ENCODE peak calls at places on chromosome 12, in six cellular contexts. F is upper lobe of right lung, A is lower lobe of right lung, X is uterus, P is lung, E is body of pancreas. D is an unnamed sample. For H3K4me1, the result is how much of the 10 kb centered on the place peaks cover.

GRCh38 chr12:70033310-70033709 is 208.3 kb downstream of the MYRFL start:
- DNase-seq in F (no peak), A (no peak), P (no peak), E (no peak), X (no peak), D (no peak)

GRCh38 chr12:3713483-3713882 is 39.4 kb downstream of the CRACR2A start:
- DNase-seq in X (no peak), F (no peak), E (no peak), P (no peak), A (no peak), D (no peak)

GRCh38 chr12:113996026-113996425 is 29.9 kb upstream of the RBM19 start:
- DNase-seq in E (no peak), A (no peak), X (no peak), F (no peak), P (no peak), D (no peak)

GRCh38 chr12:121472150-121472905 is 72.4 kb downstream of the RNF34 start:
- DNase-seq in A (no peak), X (no peak), E (no peak), F (no peak), P (no peak), D (no peak)

GRCh38 chr12:21881950-21882349 is 59.3 kb downstream of the ABCC9 start:
- DNase-seq in X (peak), F (no peak), P (no peak), A (no peak), E (no peak), D (peak)

GRCh38 chr12:80698266-80698665 is 9.2 kb upstream of the MYF6 start:
- DNase-seq in A (no peak), X (no peak), E (no peak), P (no peak), F (no peak), D (no peak)

GRCh38 chr12:92505373-92506340 is 197.1 kb upstream of the PLEKHG7 start:
- DNase-seq in P (peak), A (peak), X (peak), E (peak), F (peak), D (peak)

GRCh38 chr12:85955127-85955526 is 81.0 kb downstream of the NTS start:
- DNase-seq in F (no peak), A (no peak), X (no peak), E (no peak), P (no peak), D (no peak)

GRCh38 chr12:132337557-132337956 is 8.2 kb upstream of the GALNT9 start:
- DNase-seq in X (no peak), P (no peak), A (no peak), E (no peak), F (no peak), D (no peak)

GRCh38 chr12:103855036-103855712 is 14.1 kb upstream of the NT5DC3 start:
- DNase-seq in P (no peak), X (no peak), E (no peak), F (no peak), A (no peak), D (no peak)

GRCh38 chr12:42144174-42144423 is 575 bp downstream of the GXYLT1 start:
- DNase-seq in P (no peak), F (no peak), A (no peak), X (no peak), E (no peak), D (no peak)

GRCh38 chr12:116164263-116164817 is 113.2 kb downstream of the MED13L start:
- DNase-seq in F (no peak), X (no peak), A (no peak), E (no peak), P (no peak), D (no peak)

GRCh38 chr12:125773033-125773432 is 707.8 kb downstream of the AACS start:
- DNase-seq in E (peak), A (no peak), F (peak), X (no peak), P (no peak), D (no peak)

GRCh38 chr12:94098466-94098865 is 49.9 kb upstream of the PLXNC1 start:
- DNase-seq in E (no peak), A (no peak), F (no peak), P (no peak), X (no peak), D (no peak)

GRCh38 chr12:93127582-93128331 is 198.7 kb upstream of the EEA1 start:
- DNase-seq in P (peak), X (peak), F (peak), A (peak), E (peak), D (peak)

GRCh38 chr12:321606-322326 is 59.1 kb upstream of the SLC6A13 start:
- DNase-seq in X (no peak), P (no peak), A (no peak), E (peak), F (no peak), D (no peak)

GRCh38 chr12:123471374-123472068 is 13.6 kb downstream of the SNRNP35 start:
- DNase-seq in A (no peak), X (no peak), P (no peak), F (no peak), E (no peak), D (peak)

GRCh38 chr12:54870617-54871016 is 16.3 kb downstream of the MUCL1 start:
- DNase-seq in A (no peak), E (no peak), P (no peak), X (no peak), F (no peak), D (no peak)

GRCh38 chr12:105740970-105741725 is 397.6 kb downstream of the NUAK1 start:
- DNase-seq in F (no peak), P (no peak), X (peak), E (no peak), A (no peak), D (peak)

GRCh38 chr12:111186347-111186746 is 182.5 kb downstream of the PHETA1 start:
- DNase-seq in A (no peak), F (no peak), E (no peak), X (no peak), P (no peak), D (no peak)

GRCh38 chr12:45939759-45940158 is 50.6 kb downstream of the SCAF11 start:
- DNase-seq in F (no peak), X (no peak), A (no peak), P (no peak), E (no peak), D (no peak)

GRCh38 chr12:50614167-50614762 is 109.5 kb downstream of the DIP2B start:
- DNase-seq in X (no peak), F (no peak), A (no peak), E (no peak), P (no peak), D (no peak)

GRCh38 chr12:15688202-15688736 is 100.9 kb downstream of the EPS8 start:
- DNase-seq in F (peak), A (peak), E (peak), X (no peak), P (peak), D (peak)

DNA sequence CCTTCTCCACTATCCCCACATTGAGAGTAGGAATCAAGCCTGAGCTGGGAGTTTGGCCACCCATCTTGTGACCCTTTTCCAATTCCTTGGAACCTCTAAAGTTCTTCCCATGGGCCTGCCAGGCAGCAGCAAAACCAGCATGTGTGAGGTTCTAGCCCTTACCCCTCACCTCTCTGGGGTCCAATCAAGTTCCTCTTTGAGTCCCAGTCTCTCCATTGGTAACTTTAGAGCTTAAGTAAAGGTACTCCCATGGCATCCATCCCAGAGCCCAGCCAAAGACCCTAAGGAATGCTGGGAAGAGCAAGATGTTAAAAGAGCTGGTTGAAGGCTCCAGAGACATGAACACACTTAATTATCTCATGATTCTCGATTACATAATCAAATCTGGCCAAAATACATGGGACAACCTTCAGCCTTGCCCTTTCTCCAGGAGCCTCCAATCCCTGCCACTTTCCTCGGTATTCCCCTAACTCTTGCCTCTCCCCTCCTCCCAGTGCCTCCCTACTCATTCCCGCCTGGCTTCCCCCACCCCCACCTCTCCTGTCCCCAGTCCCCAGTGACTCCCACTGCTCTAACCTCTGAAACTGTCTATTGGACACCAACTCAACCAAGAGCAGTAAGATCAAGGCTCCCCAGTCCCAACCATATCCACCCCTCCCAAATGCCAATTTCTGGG is 4.8 kb upstream of the TNS2 start:
- DNase-seq in P (no peak), F (no peak), A (no peak), X (no peak), E (no peak), D (peak)
- H3K4me1 ChIP-seq in P (under half), F (under half), A (half or more), X (under half), E (half or more), D (under half)

GRCh38 chr12:12889701-12890100 is 1.7 kb upstream of the GPRC5A start:
- DNase-seq in P (no peak), F (no peak), X (no peak), E (peak), A (no peak), D (no peak)

GRCh38 chr12:12892670-12893290 is 1.4 kb downstream of the GPRC5A start:
- DNase-seq in A (peak), F (peak), P (peak), X (no peak), E (no peak), D (no peak)

GRCh38 chr12:12891646-12892355 is 439 bp downstream of the GPRC5A start:
- DNase-seq in X (no peak), A (no peak), E (no peak), P (no peak), F (no peak), D (no peak)

GRCh38 chr12:12890492-12890814 is 909 bp upstream of the GPRC5A start:
- DNase-seq in F (peak), A (no peak), X (no peak), P (peak), E (peak), D (no peak)

DNA sequence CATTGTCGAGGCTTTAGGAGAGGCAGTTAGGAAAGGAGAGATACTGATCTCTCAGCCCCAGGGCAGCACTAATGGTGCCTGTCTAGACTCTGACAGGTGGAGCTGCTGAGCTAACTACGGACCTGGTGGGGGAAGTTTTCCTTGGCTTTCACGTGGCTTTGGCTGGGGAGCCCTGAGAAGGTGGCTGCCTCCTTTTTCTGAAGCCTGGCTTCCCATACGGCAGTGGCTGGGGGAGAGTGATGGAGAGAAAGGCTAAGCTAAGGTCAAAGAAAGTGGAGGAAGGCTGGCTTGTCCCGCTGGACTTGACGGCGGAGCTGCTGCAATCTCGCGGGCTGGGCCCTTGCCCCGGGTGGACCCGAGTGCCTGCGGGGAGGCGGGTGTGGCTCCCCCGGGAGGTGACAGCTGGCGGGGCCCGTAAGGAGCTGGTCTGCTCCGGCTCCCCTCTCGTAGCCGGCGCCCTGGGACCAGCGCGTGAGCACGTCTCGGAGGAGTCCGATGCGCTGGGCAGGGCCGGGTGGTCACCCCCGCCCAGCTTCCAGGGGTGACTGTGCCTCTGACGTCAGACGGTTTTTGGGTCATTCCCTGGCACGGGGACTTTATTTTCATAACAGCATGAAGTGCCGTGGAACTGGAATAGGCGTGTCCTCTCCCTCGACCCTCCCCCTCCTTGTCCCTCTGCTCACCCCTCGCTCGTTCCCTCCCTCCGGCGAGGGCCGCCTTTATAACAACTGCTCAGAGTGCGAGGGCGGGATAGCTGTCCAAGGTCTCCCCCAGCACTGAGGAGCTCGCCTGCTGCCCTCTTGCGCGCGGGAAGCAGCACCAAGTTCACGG is at the start of gene GPRC5A:
- DNase-seq in A (peak), F (peak), P (peak), X (peak), E (peak), D (peak)
- H3K4me3 ChIP-seq in A (peak), F (peak), P (peak), X (peak), E (peak), D (peak)

DNA sequence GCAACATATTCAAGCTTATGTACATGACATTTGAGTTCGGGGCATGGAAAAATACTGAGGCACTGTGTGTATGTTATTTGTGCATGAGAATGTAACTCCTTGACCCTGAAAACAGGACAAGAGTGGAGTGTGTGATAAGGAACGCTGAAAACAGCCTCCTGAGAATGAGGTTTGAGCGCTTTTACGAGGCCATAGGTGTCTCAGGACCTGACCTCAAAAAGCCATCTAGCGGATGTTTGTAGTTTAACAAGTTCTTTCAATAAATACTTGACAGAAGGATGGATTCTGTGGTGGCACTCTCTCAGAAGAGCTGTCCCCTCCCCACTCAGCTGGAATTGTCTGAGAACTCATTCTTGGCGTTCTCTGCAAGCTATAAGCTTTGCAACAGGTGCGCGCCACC is 350.5 kb upstream of the TMTC1 start:
- DNase-seq in P (no peak), F (no peak), A (no peak), X (no peak), E (no peak), D (no peak)
- TF ChIP-seq CTCF in P (no peak), F (no peak), A (no peak), X (no peak), E (no peak), D (no peak)

GRCh38 chr12:6327159-6327558 is 14.7 kb downstream of the TNFRSF1A start:
- DNase-seq in X (no peak), P (no peak), A (no peak), F (no peak), E (no peak), D (no peak)

GRCh38 chr12:6323340-6323994 is 13.0 kb downstream of the PLEKHG6 start:
- DNase-seq in A (no peak), X (peak), F (no peak), E (peak), P (peak), D (no peak)

GRCh38 chr12:6326316-6326959 is 15.4 kb downstream of the TNFRSF1A start:
- DNase-seq in A (no peak), X (peak), E (no peak), F (no peak), P (no peak), D (peak)

GRCh38 chr12:6323995-6324711 is 13.7 kb downstream of the PLEKHG6 start:
- DNase-seq in F (no peak), P (no peak), E (no peak), X (no peak), A (no peak), D (no peak)

GRCh38 chr12:6324936-6325750 is 14.7 kb downstream of the PLEKHG6 start:
- DNase-seq in F (no peak), P (no peak), A (no peak), X (no peak), E (peak), D (no peak)
- H3K4me1 ChIP-seq in F (half or more), P (under half), A (half or more), X (under half), E (under half), D (half or more)

GRCh38 chr12:19946549-19946948 is 421.8 kb upstream of the PDE3A start:
- DNase-seq in F (no peak), E (no peak), P (no peak), A (no peak), X (no peak), D (no peak)
- H3K4me3 ChIP-seq in F (no peak), E (no peak), P (no peak), A (no peak), X (no peak), D (no peak)

GRCh38 chr12:119090865-119091264 is 87.9 kb upstream of the HSPB8 start:
- DNase-seq in X (no peak), A (no peak), E (no peak), P (no peak), F (no peak), D (no peak)

GRCh38 chr12:119088917-119089667 is 89.6 kb upstream of the HSPB8 start:
- DNase-seq in P (no peak), X (no peak), A (no peak), E (no peak), F (no peak), D (no peak)

GRCh38 chr12:119089668-119090013 is 89.1 kb upstream of the HSPB8 start:
- DNase-seq in A (no peak), P (no peak), X (no peak), F (no peak), E (no peak), D (no peak)

GRCh38 chr12:119090276-119090675 is 88.5 kb upstream of the HSPB8 start:
- DNase-seq in X (no peak), E (no peak), P (no peak), A (no peak), F (no peak), D (no peak)
- TF ChIP-seq CTCF in X (no peak), E (no peak), P (no peak), A (no peak), F (no peak), D (no peak)

GRCh38 chr12:1864867-1865266 is 44.5 kb downstream of the LRTM2 start:
- DNase-seq in P (no peak), X (no peak), F (no peak), A (no peak), E (no peak), D (no peak)

GRCh38 chr12:1863823-1864222 is 43.5 kb downstream of the LRTM2 start:
- DNase-seq in P (no peak), A (no peak), E (no peak), X (no peak), F (no peak), D (no peak)

GRCh38 chr12:1865284-1865866 is 45.0 kb downstream of the LRTM2 start:
- DNase-seq in F (no peak), P (no peak), X (no peak), A (no peak), E (no peak), D (no peak)

GRCh38 chr12:1869145-1869544 is 48.8 kb downstream of the LRTM2 start:
- DNase-seq in A (no peak), X (no peak), P (no peak), E (no peak), F (no peak), D (no peak)

DNA sequence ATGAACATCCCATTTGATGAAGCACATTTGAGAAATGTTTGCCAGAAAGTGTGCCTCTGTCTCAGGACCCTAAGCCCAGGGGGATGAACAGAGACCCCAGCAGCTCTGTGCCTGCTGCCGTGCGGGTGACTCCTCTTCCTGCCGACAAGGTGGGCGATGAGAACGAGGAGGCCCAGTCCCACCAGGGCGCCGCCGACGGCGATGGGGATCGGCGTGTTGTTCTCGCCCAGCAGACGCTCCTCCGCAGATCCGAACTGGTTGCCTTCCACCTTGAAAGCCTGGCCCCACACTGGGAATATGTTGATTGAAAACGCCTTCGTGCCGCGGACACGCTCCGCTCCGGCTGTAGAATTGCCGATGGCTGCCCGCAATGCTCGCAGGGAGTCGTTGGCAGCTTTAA is 44.1 kb downstream of the LRTM2 start:
- DNase-seq in A (no peak), P (no peak), X (no peak), E (no peak), F (no peak), D (no peak)
- H3K4me1 ChIP-seq in A (under half), P (under half), X (under half), E (under half), F (under half), D (under half)

D was measured in heart right ventricle.